ENCODE peak calls at places on chromosomes 5 and 9, in eight cellular contexts. M, R, D, F, V, Z, I and O are unnamed samples.

GRCh38 chr9:130159814-130160670 is 12.2 kb upstream of the NCS1 start:
- DNase-seq in I (no peak), M (no peak), V (no peak), D (no peak), R (no peak), F (no peak), Z (no peak), O (no peak)

GRCh38 chr9:112487008-112487798 is 576 bp downstream of the KIAA1958 start:
- DNase-seq in D (peak; percentile 78), V (peak; percentile 53), I (no peak), F (peak; percentile 71), M (peak; percentile 22), Z (peak; percentile 31), R (peak; percentile 20), O (peak; percentile 77)

GRCh38 chr5:127042593-127042992 is 12.2 kb upstream of the MARCHF3 start:
- DNase-seq in V (peak; percentile 36), M (no peak), F (peak; percentile 33), I (no peak), R (no peak), Z (no peak), D (no peak), O (no peak)

GRCh38 chr9:104903609-104904008 is 24.3 kb downstream of the ABCA1 start:
- DNase-seq in F (no peak), Z (no peak), D (no peak), M (no peak), V (peak; percentile 62), R (peak; percentile 38), I (no peak), O (no peak)

GRCh38 chr9:136769710-136770191 is 5.4 kb upstream of the LCN15 start:
- DNase-seq in F (peak; percentile 51), R (no peak), Z (no peak), M (no peak), V (peak; percentile 21), I (no peak), D (peak; percentile 67), O (no peak)

GRCh38 chr5:142104491-142104890 is 4.1 kb upstream of the NDFIP1 start:
- DNase-seq in R (no peak), D (no peak), F (no peak), M (peak; percentile 14), Z (no peak), I (no peak), V (no peak), O (no peak)

GRCh38 chr9:114655689-114656088 is 1.9 kb downstream of the TEX53 start:
- DNase-seq in D (no peak), F (no peak), V (peak; percentile 87), M (no peak), Z (no peak), R (no peak), I (peak; percentile 27), O (no peak)

GRCh38 chr9:136807281-136808074 is at the start of gene RABL6:
- DNase-seq in I (no peak), Z (peak; percentile 57), F (peak; percentile 86), M (peak; percentile 75), V (peak; percentile 75), R (peak; percentile 40), D (peak; percentile 89), O (peak; percentile 86)

GRCh38 chr5:119302916-119303897 is 52.6 kb upstream of the TNFAIP8 start:
- DNase-seq in D (no peak), F (no peak), I (peak; percentile 96), M (no peak), V (peak; percentile 96), Z (no peak), R (peak; percentile 97), O (no peak)

GRCh38 chr5:160230686-160231527 is 1.6 kb downstream of the FABP6 start:
- DNase-seq in Z (peak; percentile 38), D (peak; percentile 65), R (no peak), M (no peak), F (no peak), I (no peak), V (peak; percentile 27), O (no peak)

GRCh38 chr9:93119953-93120845 is 13.9 kb downstream of the NINJ1 start:
- DNase-seq in F (peak; percentile 69), Z (peak; percentile 95), R (peak; percentile 94), I (peak; percentile 85), D (peak; percentile 70), V (peak; percentile 98), M (no peak), O (peak; percentile 95)

GRCh38 chr5:135486131-135486530 is 34.0 kb upstream of the TIFAB start:
- DNase-seq in V (no peak), I (no peak), M (no peak), Z (no peak), R (no peak), D (no peak), F (no peak), O (no peak)

GRCh38 chr5:149211566-149211965 is 60.1 kb upstream of the AFAP1L1 start:
- DNase-seq in R (no peak), V (peak; percentile 56), I (peak; percentile 21), M (no peak), D (no peak), F (no peak), Z (no peak), O (no peak)

GRCh38 chr9:126440938-126441337 is 114.3 kb downstream of the MVB12B start:
- DNase-seq in Z (no peak), I (no peak), V (no peak), M (no peak), R (no peak), F (no peak), D (no peak), O (peak; percentile 7)

GRCh38 chr9:86706391-86706790 is 240.9 kb downstream of the GAS1 start:
- DNase-seq in Z (no peak), R (no peak), I (no peak), D (no peak), M (no peak), F (no peak), V (peak; percentile 61), O (no peak)

GRCh38 chr5:137761020-137761516 is 6.9 kb upstream of the HNRNPA0 start:
- DNase-seq in D (no peak), I (no peak), Z (no peak), M (no peak), V (peak; percentile 11), F (no peak), R (peak; percentile 41), O (no peak)

GRCh38 chr9:38685535-38685934 is 34.4 kb downstream of the FAM240B start:
- DNase-seq in M (no peak), D (no peak), V (no peak), R (no peak), I (no peak), F (no peak), Z (no peak), O (no peak)

GRCh38 chr9:69580582-69580945 is 91.6 kb downstream of the APBA1 start:
- DNase-seq in I (no peak), Z (no peak), V (no peak), R (no peak), M (no peak), F (no peak), D (no peak), O (no peak)

DNA sequence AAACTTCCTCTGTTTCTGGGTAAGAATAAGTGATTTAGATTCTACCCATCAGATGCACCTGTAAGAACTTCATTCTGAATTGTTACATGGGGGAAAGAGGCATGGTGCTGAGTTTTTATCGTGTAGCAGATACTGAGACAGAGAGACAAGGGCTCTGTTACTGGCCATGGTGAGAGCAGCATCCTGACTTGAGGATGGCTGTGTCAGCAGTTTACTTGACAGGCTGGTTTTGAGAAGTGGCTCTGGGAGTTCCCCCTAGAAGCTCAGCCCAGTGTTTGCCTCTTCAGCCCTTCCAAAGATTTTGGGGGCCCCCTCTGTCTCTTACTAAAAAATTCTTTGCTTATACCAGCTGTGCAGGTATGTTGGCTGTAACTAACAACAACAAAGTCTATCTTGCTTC is 510.5 kb downstream of the LRRC70 start:
- DNase-seq in D (no peak), I (no peak), V (no peak), F (no peak), R (no peak), Z (no peak), M (no peak), O (no peak)
- H3K4me3 ChIP-seq in D (no peak overlapping the region), I (no peak overlapping the region), V (no peak overlapping the region), F (no peak overlapping the region), R (no peak overlapping the region), Z (no peak overlapping the region), M (no peak overlapping the region), O (no peak overlapping the region)

GRCh38 chr5:179836225-179837019 is 15.7 kb downstream of the SQSTM1 start:
- DNase-seq in Z (no peak), I (no peak), D (peak; percentile 58), F (no peak), M (peak; percentile 44), V (no peak), R (no peak), O (no peak)
- H3K27ac ChIP-seq in Z (no peak overlapping the region), I (peak overlapping the region; percentile 57), D (no peak overlapping the region), F (no peak overlapping the region), M (peak overlapping the region; percentile 67), V (peak overlapping the region; percentile 43), R (no peak overlapping the region), O (no peak overlapping the region)

GRCh38 chr5:107564896-107565295 is 105.8 kb downstream of the EFNA5 start:
- DNase-seq in D (no peak), F (no peak), V (peak; percentile 68), Z (no peak), I (no peak), M (no peak), R (no peak), O (no peak)
- H3K4me3 ChIP-seq in D (no peak overlapping the region), F (no peak overlapping the region), V (no peak overlapping the region), Z (no peak overlapping the region), I (no peak overlapping the region), M (no peak overlapping the region), R (no peak overlapping the region), O (peak overlapping the region; percentile 0)

GRCh38 chr9:13082796-13083195 is 196.7 kb downstream of the MPDZ start:
- DNase-seq in D (no peak), F (no peak), R (no peak), M (no peak), V (no peak), Z (no peak), I (no peak), O (no peak)
- H3K27ac ChIP-seq in D (no peak overlapping the region), F (no peak overlapping the region), R (no peak overlapping the region), M (no peak overlapping the region), V (no peak overlapping the region), Z (no peak overlapping the region), I (no peak overlapping the region), O (no peak overlapping the region)

DNA sequence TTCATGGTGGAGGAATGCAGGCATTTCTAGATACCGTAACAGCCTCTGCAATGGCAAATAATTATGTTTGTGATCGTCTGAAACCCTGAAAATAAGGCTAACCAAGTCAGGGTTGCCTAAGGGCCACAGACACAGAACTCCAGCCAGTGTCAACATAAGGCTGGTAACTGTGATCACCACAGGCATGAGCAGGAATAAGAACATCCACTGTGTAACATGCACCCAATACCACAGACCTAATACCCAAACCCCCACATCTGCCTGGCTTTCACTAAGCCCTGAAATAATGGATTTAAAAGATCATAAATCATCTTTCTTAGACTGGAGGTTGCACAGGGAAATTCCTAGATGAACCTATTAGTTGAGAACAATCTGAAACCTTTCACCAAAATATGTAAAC is 394.6 kb downstream of the NFIB start:
- DNase-seq in D (no peak), F (no peak), R (no peak), M (no peak), I (no peak), Z (no peak), V (no peak), O (no peak)
- H3K4me3 ChIP-seq in D (no peak overlapping the region), F (no peak overlapping the region), R (no peak overlapping the region), M (no peak overlapping the region), I (no peak overlapping the region), Z (no peak overlapping the region), V (no peak overlapping the region), O (no peak overlapping the region)